ENCODE peak calls at places on chromosome 11, in four cellular contexts. H, X, J and N are unnamed samples.

GRCh38 chr11:125918140-125918840 is 14.0 kb downstream of the DDX25 start:
- DNase-seq in H (no peak), J (no peak), X (no peak), N (no peak)

GRCh38 chr11:396948-397548 is 3.0 kb downstream of the PKP3 start:
- DNase-seq in H (no peak), X (no peak), J (peak; percentile 41), N (peak; percentile 61)

GRCh38 chr11:132771746-132772145 is 760.6 kb downstream of the OPCML start:
- DNase-seq in H (no peak), X (no peak), J (no peak), N (no peak)

GRCh38 chr11:134585666-134586285 is 173.7 kb upstream of the B3GAT1 start:
- DNase-seq in J (no peak), X (peak; percentile 37), H (no peak), N (no peak)

GRCh38 chr11:101987370-101987769 is 59.9 kb upstream of the CFAP300 start:
- DNase-seq in J (no peak), H (no peak), X (no peak), N (no peak)

GRCh38 chr11:125592305-125593112 is at the start of gene STT3A:
- DNase-seq in J (peak; percentile 99), X (peak; percentile 97), H (peak; percentile 100), N (peak; percentile 97)

GRCh38 chr11:106208795-106209194 is 131.3 kb downstream of the AASDHPPT start:
- DNase-seq in X (no peak), H (no peak), J (no peak), N (no peak)

GRCh38 chr11:75777461-75778110 is 9.0 kb downstream of the DGAT2 start:
- DNase-seq in J (no peak), H (no peak), X (no peak), N (no peak)

GRCh38 chr11:132134322-132134721 is 763.9 kb downstream of the NTM start:
- DNase-seq in H (no peak), X (no peak), J (no peak), N (no peak)

GRCh38 chr11:91997178-91997577 is 227.4 kb upstream of the FAT3 start:
- DNase-seq in H (no peak), X (no peak), J (no peak), N (no peak)

GRCh38 chr11:12862761-12863469 is 146.2 kb upstream of the RASSF10 start:
- DNase-seq in H (no peak), J (peak; percentile 40), X (peak; percentile 63), N (no peak)

GRCh38 chr11:69490516-69490915 is 9.1 kb downstream of the LINC01488 start:
- DNase-seq in J (no peak), H (no peak), X (no peak), N (no peak)

GRCh38 chr11:36577859-36578258 is 10.1 kb downstream of the RAG1 start:
- DNase-seq in X (no peak), H (no peak), J (no peak), N (no peak)

GRCh38 chr11:116605543-116605942 is 167.2 kb downstream of the BUD13 start:
- DNase-seq in X (peak; percentile 96), H (peak; percentile 76), J (no peak), N (no peak)

GRCh38 chr11:31236052-31236652 is 133.4 kb downstream of the DCDC1 start:
- DNase-seq in H (no peak), X (no peak), J (no peak), N (no peak)

GRCh38 chr11:2662024-2662312 is 37.8 kb downstream of the KCNQ1OT1 start:
- DNase-seq in H (no peak), J (no peak), X (no peak), N (no peak)

GRCh38 chr11:94148189-94148588 is 19.5 kb downstream of the PANX1 start:
- DNase-seq in J (no peak), X (no peak), H (no peak), N (no peak)

GRCh38 chr11:133228406-133229330 is 303.6 kb downstream of the OPCML start:
- DNase-seq in H (no peak), J (no peak), X (peak; percentile 81), N (no peak)

GRCh38 chr11:119484741-119485605 is 62.0 kb upstream of the THY1 start:
- DNase-seq in H (peak; percentile 85), J (no peak), X (peak; percentile 68), N (no peak)
- TF ChIP-seq CTCF in H (no peak), J (no peak), X (peak; percentile 63), N (no peak)

DNA sequence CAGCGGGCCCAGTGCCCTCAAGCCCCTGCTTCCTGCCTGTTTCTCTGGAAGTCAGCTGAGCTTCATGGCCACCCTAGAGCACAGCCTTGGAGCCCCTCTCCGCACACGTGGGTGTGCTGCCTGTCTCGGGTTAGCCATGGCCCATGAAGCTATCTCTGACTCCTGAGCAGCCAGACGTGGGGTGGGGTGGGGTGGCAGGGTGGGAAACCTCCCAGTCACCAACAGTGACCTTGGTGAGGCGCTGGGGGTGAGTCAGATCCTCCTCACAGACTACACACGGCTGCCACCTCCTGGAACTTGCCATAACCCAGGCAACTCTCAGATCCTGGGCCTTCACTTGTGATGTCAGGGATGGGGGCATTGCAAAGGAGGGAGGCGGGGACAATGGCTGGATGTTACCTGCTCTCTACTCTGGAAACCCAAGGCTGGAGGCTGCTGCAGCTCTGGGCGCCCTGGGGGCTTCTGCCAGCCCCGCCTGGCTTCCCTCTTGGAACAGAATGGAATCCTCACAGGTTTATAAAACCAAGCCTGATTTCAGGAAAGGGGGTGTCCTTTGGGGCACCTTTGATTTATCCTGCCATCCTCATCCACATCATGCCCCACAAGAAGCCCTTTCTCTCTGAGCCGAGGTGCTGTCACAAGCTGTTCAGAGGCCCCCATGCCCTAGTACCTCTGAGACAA is 88.4 kb downstream of the SNX19 start:
- DNase-seq in X (peak; percentile 69), H (peak; percentile 89), J (peak; percentile 63), N (no peak)
- TF ChIP-seq CTCF in X (peak; percentile 79), H (no peak), J (no peak), N (no peak)

DNA sequence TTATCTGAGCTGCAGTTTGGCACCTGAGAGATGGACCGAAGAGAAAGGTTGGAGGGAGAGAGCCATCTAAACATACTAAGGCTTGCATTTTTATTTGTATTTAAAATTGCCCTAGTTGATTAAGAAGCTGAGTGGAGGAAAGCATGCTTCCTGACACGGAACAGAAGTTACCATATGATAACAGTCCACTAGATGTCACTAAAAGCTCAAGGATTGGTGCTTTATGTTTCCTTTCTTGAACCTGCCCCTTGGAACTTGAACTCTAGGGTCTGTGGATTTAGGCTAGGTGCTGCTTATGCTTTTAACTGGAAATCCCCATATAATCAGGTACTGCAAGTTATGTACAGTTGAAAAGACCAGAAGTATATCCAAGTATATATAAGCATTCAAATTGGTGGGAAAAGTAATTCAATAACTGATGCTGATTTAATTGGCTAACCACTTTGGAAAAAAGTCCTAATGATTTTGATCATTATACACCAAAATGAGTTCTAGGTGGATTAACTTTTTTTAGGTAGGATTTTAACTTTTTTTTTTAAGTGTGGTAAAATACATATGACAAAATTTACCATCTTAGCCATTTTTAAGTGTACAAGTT is 9.5 kb downstream of the RBMXL2 start:
- DNase-seq in J (peak; percentile 8), H (no peak), X (no peak), N (no peak)
- TF ChIP-seq CTCF in J (peak; percentile 45), H (no peak), X (peak; percentile 71), N (peak; percentile 57)

GRCh38 chr11:6475936-6476335 is 2.2 kb upstream of the TRIM3 start:
- DNase-seq in J (no peak), X (peak; percentile 46), H (no peak), N (no peak)

GRCh38 chr11:6474423-6474792 is 667 bp upstream of the TRIM3 start:
- DNase-seq in X (no peak), J (no peak), H (no peak), N (no peak)

GRCh38 chr11:6474806-6475500 is 1.2 kb upstream of the TRIM3 start:
- DNase-seq in X (no peak), J (no peak), H (no peak), N (no peak)

GRCh38 chr11:6472934-6473333 is 807 bp downstream of the TRIM3 start:
- DNase-seq in J (no peak), X (no peak), H (no peak), N (no peak)

DNA sequence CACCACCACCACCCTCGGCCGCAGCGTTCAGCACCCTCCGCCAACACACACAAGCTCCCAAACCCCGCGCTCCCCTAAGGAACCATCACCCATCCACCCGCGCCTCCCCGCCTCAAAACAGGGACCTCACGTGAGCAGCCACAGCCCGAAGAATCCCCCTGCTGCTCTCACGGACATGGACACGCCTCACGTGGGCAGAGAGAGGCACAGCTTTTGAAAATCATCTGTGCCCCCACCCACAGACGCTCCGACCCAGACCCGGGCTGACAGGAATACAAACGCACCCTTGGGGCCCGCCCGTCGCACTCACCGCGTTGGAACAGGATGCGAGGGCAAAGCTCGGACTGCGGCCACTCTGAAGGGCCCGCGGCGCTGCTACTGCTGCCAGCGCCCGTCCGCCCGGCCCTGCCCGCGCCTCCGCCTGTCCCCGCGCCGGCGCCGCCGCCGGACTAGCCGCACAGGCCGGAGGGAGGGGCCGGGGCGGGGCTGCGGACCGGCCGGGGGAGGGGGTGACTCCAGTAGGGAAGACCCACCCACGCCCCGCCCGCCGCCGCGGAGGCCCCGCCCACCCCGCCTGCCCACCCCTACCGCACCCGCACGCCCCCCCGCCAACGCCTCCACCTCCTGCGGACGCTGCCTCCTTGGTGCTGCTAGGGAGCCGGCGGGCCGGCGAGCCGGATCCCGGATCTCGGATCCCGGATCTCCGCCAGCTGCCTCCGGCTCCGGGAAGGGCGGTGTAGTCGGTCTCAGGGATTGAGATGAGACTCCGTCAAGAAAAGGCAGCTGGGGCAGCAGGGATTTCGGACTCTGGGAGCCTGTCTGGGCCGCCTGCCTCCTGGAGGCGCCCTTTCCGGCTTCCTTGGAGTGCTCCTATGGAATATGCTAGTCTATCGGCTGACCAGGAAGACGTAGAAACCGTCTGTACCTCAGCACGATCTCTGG is at the start of gene TRIM3:
- DNase-seq in J (peak; percentile 87), H (peak; percentile 98), X (peak; percentile 88), N (peak; percentile 61)
- TF ChIP-seq CTCF in J (no peak), H (no peak), X (peak; percentile 19), N (no peak)

GRCh38 chr11:113532697-113533424 is 57.7 kb upstream of the DRD2 start:
- DNase-seq in H (peak; percentile 94), J (peak; percentile 86), X (peak; percentile 91), N (peak; percentile 36)
- TF ChIP-seq CTCF in H (no peak), J (peak; percentile 81), X (peak; percentile 83), N (peak; percentile 73)